ENCODE peak calls at places on chromosomes 7 and 10, in ten cellular contexts. D is K562; J is Panc1; Z is AG10803; W is ovary; E is AG04449; N is skeletal muscle cell; A is CD8-positive, alpha-beta memory T cell; M is fibroblast of lung; F is naive thymus-derived CD4-positive, alpha-beta T cell. L is an unnamed sample.

GRCh38 chr7:95342029-95342428 is 17.7 kb upstream of the PON1 start:
- DNase-seq in D (no peak), J (no peak), A (no peak), M (no peak), E (no peak), N (no peak), F (no peak), Z (no peak), W (no peak), L (no peak)

GRCh38 chr7:43302773-43303172 is 190.3 kb downstream of the HECW1 start:
- DNase-seq in W (no peak), M (no peak), J (no peak), A (no peak), D (no peak), E (no peak), Z (no peak), F (no peak), N (no peak), L (no peak)

GRCh38 chr10:28939352-28940157 is 262.2 kb downstream of the BAMBI start:
- DNase-seq in N (peak; percentile 35), F (no peak), M (peak; percentile 85), W (no peak), Z (peak; percentile 70), E (no peak), A (no peak), J (no peak), D (peak; percentile 82), L (no peak)

GRCh38 chr7:28145090-28145626 is 35.4 kb downstream of the JAZF1 start:
- DNase-seq in E (no peak), Z (no peak), N (no peak), J (no peak), A (no peak), M (no peak), W (no peak), F (no peak), D (no peak), L (no peak)

GRCh38 chr10:71868192-71868697 is 17.2 kb upstream of the PSAP start:
- DNase-seq in A (no peak), M (peak; percentile 88), N (no peak), E (no peak), F (no peak), J (peak; percentile 71), D (peak; percentile 82), Z (peak; percentile 83), W (no peak), L (no peak)

GRCh38 chr7:39811161-39811614 is 138.9 kb upstream of the CDK13 start:
- DNase-seq in A (no peak), Z (peak; percentile 40), E (peak; percentile 14), M (peak; percentile 47), F (no peak), N (peak; percentile 27), D (peak; percentile 74), W (no peak), J (no peak), L (no peak)

GRCh38 chr10:117539271-117539876 is 3.2 kb upstream of the EMX2 start:
- DNase-seq in A (no peak), M (no peak), Z (no peak), E (no peak), N (no peak), F (no peak), W (no peak), J (no peak), D (no peak), L (no peak)

GRCh38 chr10:103991393-103992128 is 24.6 kb downstream of the SLK start:
- DNase-seq in F (no peak), M (no peak), J (no peak), N (no peak), W (no peak), E (no peak), D (no peak), A (no peak), Z (no peak), L (no peak)

GRCh38 chr10:103044942-103045489 is 126.9 kb downstream of the CNNM2 start:
- DNase-seq in Z (peak; percentile 96), D (no peak), E (peak; percentile 89), J (no peak), F (no peak), A (no peak), M (peak; percentile 88), W (no peak), N (no peak), L (peak; percentile 98)

GRCh38 chr7:140533394-140533872 is 54.1 kb upstream of the MKRN1 start:
- DNase-seq in J (no peak), F (no peak), E (no peak), N (no peak), A (no peak), M (no peak), W (peak; percentile 55), D (peak; percentile 55), Z (peak; percentile 14), L (no peak)

GRCh38 chr7:152912511-152912910 is 153.0 kb downstream of the ACTR3B start:
- DNase-seq in J (no peak), Z (no peak), M (no peak), D (no peak), F (no peak), A (no peak), W (no peak), N (no peak), E (no peak), L (no peak)

GRCh38 chr7:18511351-18511750 is 15.8 kb downstream of the HDAC9 start:
- DNase-seq in W (no peak), E (no peak), J (no peak), M (no peak), D (no peak), A (no peak), N (no peak), F (no peak), Z (no peak), L (no peak)

GRCh38 chr10:31136951-31137885 is 105.6 kb upstream of the ZNF438 start:
- DNase-seq in E (no peak), Z (peak; percentile 40), F (peak; percentile 17), M (peak; percentile 75), W (no peak), A (peak; percentile 9), N (no peak), J (no peak), D (no peak), L (no peak)

GRCh38 chr7:148260605-148261004 is 330.0 kb upstream of the C7orf33 start:
- DNase-seq in W (peak; percentile 74), Z (no peak), J (no peak), F (no peak), D (no peak), A (no peak), N (no peak), M (no peak), E (no peak), L (no peak)

GRCh38 chr10:65571011-65571570 is 1354.7 kb upstream of the LRRTM3 start:
- DNase-seq in D (no peak), A (no peak), Z (no peak), E (no peak), J (no peak), M (peak; percentile 3), W (no peak), N (no peak), F (no peak), L (no peak)

GRCh38 chr7:1045038-1045726 is 836 bp downstream of the GPR146 start:
- DNase-seq in W (no peak), M (no peak), Z (no peak), D (peak; percentile 33), A (no peak), J (no peak), F (no peak), N (no peak), E (no peak), L (no peak)
- H3K4me3 ChIP-seq in W (peak overlapping the region; percentile 64), M (peak overlapping the region; percentile 43), Z (peak overlapping the region; percentile 61), D (peak overlapping the region; percentile 62), A (peak overlapping the region; percentile 25), J (peak overlapping the region; percentile 73), F (peak overlapping the region; percentile 79), N (peak overlapping the region; percentile 69), E (peak overlapping the region; percentile 71), L (peak overlapping the region; percentile 62)

GRCh38 chr10:6142644-6143043 is 53.8 kb downstream of the RBM17 start:
- DNase-seq in M (no peak), D (no peak), E (no peak), W (no peak), F (no peak), A (no peak), Z (no peak), N (no peak), J (no peak), L (no peak)

GRCh38 chr10:6139470-6139869 is 50.6 kb downstream of the RBM17 start:
- DNase-seq in E (no peak), W (no peak), D (no peak), A (no peak), M (no peak), J (no peak), F (no peak), N (no peak), Z (no peak), L (no peak)

GRCh38 chr10:6141296-6142151 is 52.7 kb downstream of the RBM17 start:
- DNase-seq in W (no peak), F (no peak), M (peak; percentile 90), D (no peak), J (no peak), N (peak; percentile 90), E (no peak), Z (peak; percentile 90), A (no peak), L (peak; percentile 65)

GRCh38 chr10:6140141-6140841 is 51.5 kb downstream of the RBM17 start:
- DNase-seq in N (no peak), F (no peak), Z (no peak), M (no peak), E (no peak), W (no peak), A (peak; percentile 48), D (no peak), J (no peak), L (no peak)

DNA sequence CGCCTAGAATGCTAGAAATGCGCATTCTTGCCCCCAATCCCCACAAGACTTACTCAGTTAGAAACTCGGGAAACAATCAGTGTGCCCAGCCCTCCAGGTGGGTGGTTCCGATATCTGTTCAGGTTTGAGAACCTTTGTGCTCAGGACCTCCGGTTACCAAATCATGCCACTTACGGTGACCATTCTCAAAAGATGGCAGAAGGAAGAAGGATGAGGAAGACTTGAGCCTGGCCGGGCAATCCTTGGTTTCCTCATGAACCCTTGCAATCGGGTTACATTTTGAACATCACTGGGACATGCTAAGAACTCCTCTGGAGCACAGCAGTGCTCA is 52.1 kb downstream of the RBM17 start:
- DNase-seq in F (no peak), A (no peak), D (no peak), E (no peak), M (no peak), W (no peak), Z (no peak), N (no peak), J (no peak), L (no peak)
- H3K4me3 ChIP-seq in F (peak overlapping the region; percentile 46), A (peak overlapping the region; percentile 41), D (no peak overlapping the region), E (peak overlapping the region; percentile 58), M (peak overlapping the region; percentile 56), W (no peak overlapping the region), Z (peak overlapping the region; percentile 4), N (peak overlapping the region; percentile 40), J (peak overlapping the region; percentile 34), L (peak overlapping the region; percentile 60)

GRCh38 chr10:11742779-11743298 is 657 bp downstream of the ECHDC3 start:
- DNase-seq in F (no peak), A (no peak), W (peak; percentile 53), N (no peak), M (no peak), D (no peak), J (no peak), E (no peak), Z (no peak), L (no peak)
- H3K4me3 ChIP-seq in F (no peak overlapping the region), A (no peak overlapping the region), W (peak overlapping the region; percentile 42), N (peak overlapping the region; percentile 59), M (peak overlapping the region; percentile 44), D (peak overlapping the region; percentile 69), J (peak overlapping the region; percentile 56), E (no peak overlapping the region), Z (peak overlapping the region; percentile 53), L (no peak overlapping the region)

GRCh38 chr7:5634107-5634950 is 147.1 kb downstream of the RNF216 start:
- DNase-seq in M (peak; percentile 85), W (peak; percentile 58), Z (peak; percentile 98), N (peak; percentile 82), A (no peak), D (no peak), F (no peak), J (no peak), E (peak; percentile 61), L (peak; percentile 78)
- H3K4me3 ChIP-seq in M (no peak overlapping the region), W (no peak overlapping the region), Z (peak overlapping the region; percentile 43), N (no peak overlapping the region), A (no peak overlapping the region), D (no peak overlapping the region), F (no peak overlapping the region), J (no peak overlapping the region), E (peak overlapping the region; percentile 29), L (peak overlapping the region; percentile 13)

L was measured in AG04450.